ENCODE peak calls at places on chromosomes 13 and 19, in seven cellular contexts. U is H9, B is GM12864, E is bronchial epithelial cell, X is BJ, K is heart left ventricle, P is neural progenitor cell. D is an unnamed sample.

GRCh38 chr13:83117046-83117445 is 765.2 kb downstream of the SLITRK1 start:
- DNase-seq in U (no peak), B (no peak), E (no peak), X (no peak), K (no peak), P (no peak), D (no peak)

GRCh38 chr13:62931901-62932883 is 1516.5 kb upstream of the PCDH20 start:
- DNase-seq in U (no peak), B (no peak), E (no peak), X (peak), K (no peak), P (no peak), D (no peak)

GRCh38 chr13:21511841-21512240 is 52.7 kb upstream of the ZDHHC20 start:
- DNase-seq in U (no peak), B (no peak), E (peak), X (no peak), K (no peak), P (no peak), D (no peak)

GRCh38 chr19:13938361-13939027 is at the start of gene PODNL1:
- DNase-seq in U (no peak), B (no peak), E (peak), X (peak), K (no peak), P (peak), D (no peak)

GRCh38 chr19:55358943-55359908 is 3.8 kb downstream of the GARIN5B start:
- DNase-seq in U (no peak), B (no peak), E (peak), X (no peak), K (no peak), P (no peak), D (no peak)

GRCh38 chr19:19399733-19400438 is 5.6 kb upstream of the GATAD2A start:
- DNase-seq in U (no peak), B (no peak), E (no peak), X (no peak), K (no peak), P (no peak), D (no peak)

GRCh38 chr13:75864718-75865117 is 228.6 kb downstream of the LMO7 start:
- DNase-seq in U (no peak), B (no peak), E (peak), X (no peak), K (no peak), P (no peak), D (no peak)

GRCh38 chr13:114069376-114070097 is 62.9 kb downstream of the RASA3 start:
- DNase-seq in U (no peak), B (no peak), E (no peak), X (no peak), K (no peak), P (no peak), D (no peak)

GRCh38 chr13:49446473-49446872 is 2.4 kb downstream of the SETDB2 start:
- DNase-seq in U (no peak), B (no peak), E (no peak), X (no peak), K (no peak), P (no peak), D (no peak)

GRCh38 chr19:54478677-54479266 is 5.7 kb upstream of the CDC42EP5 start:
- DNase-seq in U (peak), B (no peak), E (peak), X (no peak), K (no peak), P (peak), D (no peak)

GRCh38 chr19:50480281-50481111 is 3.8 kb upstream of the GARIN5A start:
- DNase-seq in U (no peak), B (no peak), E (no peak), X (no peak), K (no peak), P (no peak), D (no peak)

GRCh38 chr19:11480927-11481776 is at the start of gene ELAVL3:
- DNase-seq in U (peak), B (no peak), E (no peak), X (no peak), K (no peak), P (peak), D (peak)

GRCh38 chr13:94269557-94269956 is 209.9 kb downstream of the DCT start:
- DNase-seq in U (no peak), B (no peak), E (no peak), X (no peak), K (no peak), P (no peak), D (no peak)

GRCh38 chr13:31898383-31899071 is 133.0 kb upstream of the FRY start:
- DNase-seq in U (no peak), B (no peak), E (no peak), X (no peak), K (no peak), P (peak), D (no peak)

GRCh38 chr13:114161028-114161556 is 18.0 kb upstream of the CFAP97D2 start:
- DNase-seq in U (no peak), B (no peak), E (no peak), X (no peak), K (no peak), P (no peak), D (no peak)

GRCh38 chr13:43356566-43356965 is 333.2 kb downstream of the DNAJC15 start:
- DNase-seq in U (no peak), B (no peak), E (peak), X (no peak), K (no peak), P (no peak), D (no peak)

GRCh38 chr13:91273675-91274074 is 73.8 kb upstream of the MIR17HG start:
- DNase-seq in U (no peak), B (no peak), E (no peak), X (no peak), K (no peak), P (no peak), D (no peak)

GRCh38 chr19:52653161-52653560 is 15.0 kb upstream of the ZNF83 start:
- DNase-seq in U (no peak), B (no peak), E (peak), X (no peak), K (no peak), P (no peak), D (no peak)

GRCh38 chr13:60759499-60759898 is 362.5 kb downstream of the TDRD3 start:
- DNase-seq in U (no peak), B (no peak), E (peak), X (no peak), K (no peak), P (peak), D (no peak)

GRCh38 chr13:77660841-77661250 is 36.6 kb upstream of the SLAIN1 start:
- DNase-seq in U (no peak), B (no peak), E (no peak), X (no peak), K (no peak), P (no peak), D (no peak)

GRCh38 chr19:45922281-45922680 is 7.7 kb upstream of the NANOS2 start:
- DNase-seq in U (peak), B (no peak), E (no peak), X (no peak), K (no peak), P (peak), D (no peak)
- TF ChIP-seq CTCF in U (peak), B (peak), E (peak), X (peak), K (no peak), P (peak), D (no peak)

GRCh38 chr13:35210234-35210633 is 266.3 kb downstream of the MAB21L1 start:
- DNase-seq in U (no peak), B (no peak), E (peak), X (no peak), K (no peak), P (no peak), D (no peak)
- TF ChIP-seq CTCF in U (no peak), B (no peak), E (no peak), X (no peak), K (no peak), P (no peak), D (peak)

GRCh38 chr19:16576690-16577530 is 4.7 kb upstream of the SLC35E1 start:
- DNase-seq in U (no peak), B (no peak), E (no peak), X (no peak), K (no peak), P (no peak), D (no peak)
- TF ChIP-seq CTCF in U (no peak), B (no peak), E (no peak), X (no peak), K (no peak), P (no peak), D (no peak)

GRCh38 chr13:100526299-100527030 is 62.1 kb downstream of the GGACT start:
- DNase-seq in U (no peak), B (no peak), E (no peak), X (no peak), K (no peak), P (peak), D (peak)
- TF ChIP-seq CTCF in U (no peak), B (no peak), E (no peak), X (peak), K (no peak), P (peak), D (peak)

DNA sequence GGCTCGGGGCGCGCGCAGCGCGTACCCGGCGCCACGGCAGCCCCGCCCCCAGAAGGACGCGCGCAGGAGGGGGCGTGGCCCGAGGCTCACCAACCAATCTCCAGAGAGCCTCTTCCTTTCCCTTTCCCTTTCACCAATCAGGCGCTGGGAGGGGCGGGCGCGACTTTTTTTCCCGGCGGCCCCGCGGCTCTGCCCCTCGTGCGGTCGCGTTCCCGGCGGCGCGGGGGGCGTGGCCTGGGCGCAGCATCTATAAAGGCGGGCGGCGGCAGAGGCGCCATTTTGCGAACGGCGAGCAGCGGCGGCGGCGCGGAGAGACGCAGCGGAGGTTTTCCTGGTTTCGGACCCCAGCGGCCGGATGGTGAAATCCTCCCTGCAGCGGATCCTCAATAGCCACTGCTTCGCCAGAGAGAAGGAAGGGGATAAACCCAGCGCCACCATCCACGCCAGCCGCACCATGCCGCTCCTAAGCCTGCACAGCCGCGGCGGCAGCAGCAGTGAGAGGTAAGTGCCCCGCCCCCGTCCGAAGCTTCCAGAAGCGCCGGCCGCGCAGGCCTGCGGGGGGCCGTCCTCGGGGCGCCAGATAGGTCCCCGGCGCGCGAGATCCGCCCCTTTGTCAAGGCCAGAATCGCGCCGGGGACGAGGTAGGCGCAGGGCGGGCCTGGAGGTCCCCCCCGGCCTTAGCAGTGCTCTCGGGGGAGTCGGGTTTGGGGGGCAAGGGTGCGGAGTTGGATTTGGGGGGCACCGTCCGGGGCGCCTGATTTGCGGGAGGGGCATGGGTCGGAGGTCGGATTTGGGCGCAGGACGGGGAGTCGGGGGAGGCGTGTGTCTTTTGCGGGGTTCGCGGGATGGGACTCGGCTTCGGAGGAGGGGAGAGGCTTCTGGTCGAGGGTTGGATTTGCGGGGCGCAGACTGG is 12.5 kb downstream of the PEAK3 start:
- DNase-seq in U (peak), B (peak), E (peak), X (peak), K (peak), P (peak), D (peak)
- TF ChIP-seq CTCF in U (peak), B (peak), E (no peak), X (no peak), K (no peak), P (no peak), D (no peak)

GRCh38 chr13:67642638-67643037 is 412.5 kb upstream of the PCDH9 start:
- DNase-seq in U (no peak), B (no peak), E (no peak), X (no peak), K (no peak), P (no peak), D (no peak)

DNA sequence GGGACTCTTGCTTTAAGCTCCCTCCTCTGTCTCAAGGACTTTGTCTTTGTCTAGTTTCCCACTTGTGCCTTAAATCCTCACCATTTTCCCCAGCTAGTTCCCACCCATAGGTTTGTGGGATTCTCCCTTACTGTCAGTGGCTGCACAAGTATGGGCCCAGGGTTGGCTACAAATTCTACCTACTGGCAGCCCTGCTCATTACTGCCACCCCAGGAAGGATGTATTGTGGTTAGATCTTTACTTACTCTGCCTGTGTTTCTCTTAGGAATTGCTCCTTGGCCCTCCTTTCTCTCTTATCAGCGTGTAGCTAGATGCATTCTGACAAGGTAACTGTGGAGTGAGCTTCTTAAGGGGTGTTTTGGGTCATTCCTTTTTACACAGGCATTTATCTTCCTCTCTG is 413.5 kb upstream of the PCDH9 start:
- DNase-seq in U (peak), B (no peak), E (no peak), X (no peak), K (no peak), P (peak), D (no peak)
- TF ChIP-seq CTCF in U (peak), B (no peak), E (no peak), X (no peak), K (no peak), P (peak), D (no peak)

DNA sequence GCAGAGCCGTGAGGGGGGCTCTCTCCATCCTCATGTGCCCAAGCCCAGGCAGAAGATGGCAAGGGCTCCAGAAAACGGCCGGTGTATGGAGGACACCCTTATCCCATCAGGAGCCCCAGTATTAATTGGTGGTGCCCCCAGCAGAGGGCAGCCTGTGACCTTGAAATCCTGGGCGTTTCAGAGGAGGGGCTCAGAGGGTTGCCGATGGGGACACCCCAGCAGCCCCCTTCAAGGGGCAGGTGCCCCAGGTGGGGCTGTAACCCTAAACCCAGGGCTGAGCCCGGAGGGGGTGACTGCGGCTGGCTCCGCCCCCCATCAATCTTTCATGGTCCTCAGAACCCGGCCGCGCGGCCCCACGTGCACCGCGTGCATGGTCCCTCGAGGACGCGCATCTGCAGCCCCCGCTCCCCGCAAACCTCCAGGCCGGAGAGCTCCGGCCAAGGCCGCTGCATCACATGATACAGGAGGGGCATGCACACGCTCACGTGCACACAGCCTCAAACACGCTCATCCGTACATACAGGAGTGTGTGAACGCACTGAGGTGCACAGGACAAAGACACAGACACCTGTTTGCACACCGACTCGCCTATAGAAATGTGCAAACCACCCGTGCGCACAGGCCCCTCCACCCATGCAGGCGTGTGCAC is 959 bp downstream of the RAB3A start:
- DNase-seq in U (peak), B (no peak), E (no peak), X (no peak), K (no peak), P (peak), D (peak)
- TF ChIP-seq CTCF in U (peak), B (peak), E (peak), X (peak), K (peak), P (peak), D (peak)